ENCODE peak calls at places on chromosomes 7 and 10, in six cellular contexts. E is ovary, T is mucosa of descending colon, K is tibial nerve, A is mesendoderm, N is kidney epithelial cell. F is an unnamed sample. For H3K36me3, the result is how much of the 10 kb centered on the place peaks cover.

GRCh38 chr7:15376601-15377000 is 185.2 kb downstream of the AGMO start:
- DNase-seq in E (no peak), T (no peak), K (no peak), A (no peak), N (no peak), F (no peak)

GRCh38 chr7:43559939-43560335 is 23.0 kb upstream of the STK17A start:
- DNase-seq in E (no peak), T (no peak), K (no peak), A (no peak), N (no peak), F (no peak)

GRCh38 chr10:119761106-119761505 is 35.3 kb downstream of the INPP5F start:
- DNase-seq in E (no peak), T (no peak), K (no peak), A (no peak), N (no peak), F (no peak)

GRCh38 chr10:59997807-59998525 is 91.6 kb upstream of the CCDC6 start:
- DNase-seq in E (no peak), T (no peak), K (peak), A (no peak), N (no peak), F (no peak)

GRCh38 chr7:100583132-100584045 is 2.5 kb downstream of the LRCH4 start:
- DNase-seq in E (no peak), T (peak), K (peak), A (no peak), N (no peak), F (no peak)

GRCh38 chr10:30434273-30435067 is 486 bp downstream of the MAP3K8 start:
- DNase-seq in E (peak), T (peak), K (peak), A (peak), N (no peak), F (peak)

GRCh38 chr7:6624246-6624611 is 8.8 kb downstream of the ZNF853 start:
- DNase-seq in E (no peak), T (no peak), K (no peak), A (no peak), N (no peak), F (no peak)

GRCh38 chr10:130136214-130137076 is at the start of gene GLRX3:
- DNase-seq in E (peak), T (peak), K (peak), A (peak), N (no peak), F (peak)

GRCh38 chr10:69421611-69422308 is 5.0 kb upstream of the TACR2 start:
- DNase-seq in E (no peak), T (peak), K (no peak), A (no peak), N (no peak), F (no peak)

GRCh38 chr7:38728145-38728544 is 97.0 kb upstream of the AMPH start:
- DNase-seq in E (no peak), T (no peak), K (no peak), A (peak), N (peak), F (peak)

GRCh38 chr7:102469972-102470825 is 5.4 kb downstream of the LRWD1 start:
- DNase-seq in E (peak), T (peak), K (no peak), A (no peak), N (no peak), F (no peak)

GRCh38 chr7:102472126-102473041 is 6.3 kb downstream of the POLR2J start:
- DNase-seq in E (peak), T (peak), K (no peak), A (no peak), N (no peak), F (no peak)

GRCh38 chr7:102469351-102469971 is 4.7 kb downstream of the LRWD1 start:
- DNase-seq in E (no peak), T (peak), K (no peak), A (no peak), N (no peak), F (no peak)

GRCh38 chr7:102473271-102473991 is 5.3 kb downstream of the POLR2J start:
- DNase-seq in E (peak), T (peak), K (no peak), A (no peak), N (no peak), F (no peak)

GRCh38 chr7:102471791-102472125 is 7.0 kb downstream of the POLR2J start:
- DNase-seq in E (peak), T (no peak), K (no peak), A (no peak), N (no peak), F (no peak)
- H3K36me3 ChIP-seq in E (under half), T (under half), K (under half), A (under half), N (under half), F (under half)

DNA sequence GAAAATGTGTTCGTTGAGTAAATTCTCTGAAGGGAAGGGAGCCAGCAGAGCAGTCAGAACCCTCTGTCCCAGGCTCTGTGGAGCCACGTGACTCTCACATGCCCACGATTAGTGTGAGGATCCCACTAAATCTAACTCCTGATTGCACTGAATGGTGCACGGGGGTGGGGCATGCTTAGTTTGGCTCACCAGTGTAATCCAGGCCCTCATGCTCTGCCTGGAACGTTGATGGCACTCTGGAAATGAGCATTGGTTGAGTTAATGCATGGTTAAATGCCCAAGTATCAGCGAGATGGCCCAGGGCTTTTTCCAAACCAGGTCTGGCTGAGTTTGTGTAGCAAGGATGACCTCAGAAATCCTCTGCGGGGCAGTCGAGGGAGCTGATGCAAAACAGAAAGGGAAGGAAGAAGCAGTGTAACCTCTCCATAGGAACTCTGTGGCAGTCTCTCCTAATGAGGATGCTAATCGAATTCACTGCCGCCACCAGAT is 98.3 kb downstream of the C10orf105 start:
- DNase-seq in E (peak), T (no peak), K (peak), A (peak), N (no peak), F (no peak)
- H3K36me3 ChIP-seq in E (under half), T (under half), K (under half), A (under half), N (under half), F (under half)

GRCh38 chr7:102468416-102469350 is 3.9 kb downstream of the LRWD1 start:
- DNase-seq in E (no peak), T (peak), K (no peak), A (no peak), N (no peak), F (no peak)
- H3K36me3 ChIP-seq in E (under half), T (under half), K (under half), A (under half), N (under half), F (under half)

GRCh38 chr7:150335774-150336112 is 5.7 kb downstream of the RARRES2 start:
- DNase-seq in E (no peak), T (no peak), K (no peak), A (no peak), N (no peak), F (no peak)
- H3K36me3 ChIP-seq in E (under half), T (under half), K (under half), A (under half), N (under half), F (under half)

GRCh38 chr7:98307971-98308466 is 26.5 kb downstream of the BRI3 start:
- DNase-seq in E (no peak), T (peak), K (no peak), A (no peak), N (no peak), F (no peak)

GRCh38 chr7:98312201-98312600 is 30.7 kb downstream of the BRI3 start:
- DNase-seq in E (no peak), T (no peak), K (no peak), A (no peak), N (no peak), F (no peak)

GRCh38 chr7:98314469-98314868 is 33.0 kb downstream of the BRI3 start:
- DNase-seq in E (no peak), T (no peak), K (no peak), A (no peak), N (no peak), F (no peak)

GRCh38 chr7:98305951-98306535 is 24.6 kb downstream of the BRI3 start:
- DNase-seq in E (no peak), T (no peak), K (no peak), A (peak), N (no peak), F (no peak)

DNA sequence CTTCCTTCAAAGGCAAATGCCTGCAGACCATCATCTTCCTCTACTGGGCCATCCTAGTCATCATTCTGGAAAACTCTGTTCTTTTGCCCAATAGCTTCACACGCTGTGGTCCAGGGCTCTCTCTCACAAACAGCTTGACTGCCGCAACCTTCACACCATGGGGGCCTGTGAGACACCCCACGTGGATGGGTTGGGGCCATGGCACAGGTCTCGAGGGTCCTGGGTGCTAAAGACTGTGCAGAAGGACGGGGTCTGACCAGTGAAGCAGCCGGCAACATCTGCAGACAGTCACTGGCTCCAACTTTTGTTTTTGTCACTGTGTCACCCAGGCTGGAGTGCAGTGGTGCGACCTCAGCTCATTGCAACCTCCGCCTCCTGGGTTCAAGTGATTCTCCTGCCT is 28.1 kb downstream of the BRI3 start:
- DNase-seq in E (no peak), T (peak), K (no peak), A (no peak), N (no peak), F (no peak)
- H3K36me3 ChIP-seq in E (under half), T (under half), K (under half), A (under half), N (under half), F (under half)

DNA sequence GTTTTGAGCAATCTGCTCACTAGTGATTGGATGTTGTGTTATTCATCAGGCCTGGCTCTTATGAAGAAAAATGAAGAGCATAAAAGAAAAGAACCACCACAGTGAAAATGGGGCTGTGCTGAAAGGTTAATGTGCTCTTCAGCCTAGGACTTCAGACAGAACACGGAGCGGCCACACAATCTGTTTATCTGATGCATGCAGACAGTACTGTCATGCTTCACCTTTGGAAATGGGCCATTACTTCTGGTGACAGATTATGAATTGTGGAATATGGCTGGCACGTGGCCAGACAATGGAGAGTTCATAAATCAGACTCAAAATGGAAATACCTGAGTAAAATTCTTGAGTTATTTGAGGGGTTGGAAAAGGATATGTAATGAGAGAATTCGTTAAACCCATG is 86.0 kb upstream of the NOBOX start:
- DNase-seq in E (no peak), T (no peak), K (no peak), A (no peak), N (no peak), F (no peak)
- H3K36me3 ChIP-seq in E (under half), T (under half), K (under half), A (under half), N (under half), F (under half)

GRCh38 chr7:45524373-45524913 is 49.7 kb upstream of the ADCY1 start:
- DNase-seq in E (no peak), T (no peak), K (peak), A (no peak), N (no peak), F (no peak)
- H3K36me3 ChIP-seq in E (under half), T (under half), K (under half), A (under half), N (under half), F (under half)

DNA sequence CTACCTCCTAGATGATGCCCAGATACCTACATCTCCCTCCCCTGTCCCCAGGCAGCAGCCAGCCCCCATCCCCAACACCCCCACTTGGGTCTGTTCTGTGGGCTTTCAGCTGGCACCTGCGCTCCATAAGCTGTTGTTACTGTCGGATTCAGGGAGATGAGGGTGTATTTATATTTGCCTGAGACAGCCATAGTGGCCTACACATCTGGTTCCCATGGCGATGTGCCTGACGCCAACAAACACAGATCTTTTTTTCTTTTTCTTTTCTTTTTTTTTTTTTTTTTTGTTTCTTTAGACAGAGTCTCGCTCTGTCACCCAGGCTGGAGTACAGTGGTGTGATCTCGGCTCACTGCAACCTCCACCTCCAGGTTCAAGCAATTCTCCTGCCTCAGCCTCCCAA is 73.1 kb downstream of the CLIP2 start:
- DNase-seq in E (no peak), T (no peak), K (no peak), A (peak), N (no peak), F (no peak)
- H3K36me3 ChIP-seq in E (under half), T (under half), K (under half), A (under half), N (under half), F (under half)

DNA sequence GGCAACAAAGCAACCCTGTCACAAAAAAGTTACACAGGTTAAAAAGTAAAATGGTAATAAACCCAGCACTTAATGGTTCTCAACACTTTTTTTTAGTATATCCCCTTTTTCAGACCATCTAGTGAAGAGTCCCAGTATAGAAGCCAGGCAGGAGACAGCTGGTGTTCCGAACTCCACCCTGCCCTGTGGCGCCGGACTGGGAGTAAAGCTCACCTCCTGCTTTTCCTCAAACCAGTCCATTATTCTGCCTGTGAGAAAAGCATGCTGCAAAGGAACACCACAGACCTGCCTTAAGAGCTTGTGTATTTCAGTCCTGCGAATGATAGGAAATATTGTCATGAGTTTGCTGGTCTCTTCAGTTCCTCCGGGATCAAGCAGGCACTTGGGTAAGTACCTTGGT is 81.0 kb downstream of the EZH2 start:
- DNase-seq in E (no peak), T (no peak), K (no peak), A (no peak), N (no peak), F (no peak)
- H3K36me3 ChIP-seq in E (under half), T (under half), K (under half), A (under half), N (under half), F (under half)

GRCh38 chr10:87798082-87798481 is 19.9 kb downstream of the ATAD1 start:
- DNase-seq in E (no peak), T (no peak), K (no peak), A (no peak), N (no peak), F (no peak)
- H3K36me3 ChIP-seq in E (under half), T (under half), K (under half), A (under half), N (under half), F (under half)